ENCODE peak calls at places on chromosomes 4 and X, in five cellular contexts. D is aorta, M is neural progenitor cell, U is astrocyte of the cerebellum, V is endodermal cell. Y is an unnamed sample.
A peak's percentile ranks its signal among the peaks of the same experiment; 100 is the strongest.

GRCh38 chr4:128241425-128241913 is 46.1 kb downstream of the PGRMC2 start:
- DNase-seq in V (no peak), U (peak; percentile 99), M (no peak), D (no peak), Y (peak; percentile 99)

GRCh38 chr4:174156239-174156826 is 127.1 kb downstream of the FBXO8 start:
- DNase-seq in M (peak; percentile 44), D (no peak), U (peak; percentile 26), V (no peak), Y (no peak)

GRCh38 chr4:53943345-53944085 is 120.9 kb downstream of the CHIC2 start:
- DNase-seq in D (no peak), M (no peak), U (peak; percentile 72), V (no peak), Y (peak; percentile 70)

GRCh38 chr4:54484361-54484760 is 173.4 kb upstream of the KIT start:
- DNase-seq in M (no peak), U (no peak), D (no peak), V (no peak), Y (no peak)

GRCh38 chr4:142648378-142648777 is 197.7 kb downstream of the INPP4B start:
- DNase-seq in M (peak; percentile 17), D (no peak), V (peak; percentile 41), U (no peak), Y (no peak)

GRCh38 chr4:171896426-171896825 is 83.2 kb downstream of the GALNTL6 start:
- DNase-seq in U (no peak), D (no peak), M (peak; percentile 73), V (no peak), Y (no peak)

GRCh38 chr4:1360423-1361283 is 13.6 kb downstream of the UVSSA start:
- DNase-seq in D (no peak), U (no peak), M (no peak), V (no peak), Y (peak; percentile 31)

GRCh38 chr4:171281359-171281758 is 531.8 kb upstream of the GALNTL6 start:
- DNase-seq in D (no peak), U (no peak), V (no peak), M (peak; percentile 40), Y (no peak)

GRCh38 chrX:111100191-111100590 is 4.2 kb downstream of the PAK3 start:
- DNase-seq in U (peak; percentile 13), D (no peak), V (peak; percentile 86), M (peak; percentile 83), Y (no peak)

GRCh38 chr4:137998666-137999429 is 243.3 kb downstream of the SLC7A11 start:
- DNase-seq in M (no peak), U (peak; percentile 74), V (no peak), D (no peak), Y (peak; percentile 15)

GRCh38 chrX:150936556-150936955 is 38.1 kb upstream of the CD99L2 start:
- DNase-seq in D (no peak), M (no peak), U (no peak), V (no peak), Y (peak; percentile 50)

GRCh38 chr4:176195184-176195978 is at the start of gene SPATA4:
- DNase-seq in U (peak; percentile 76), M (peak; percentile 97), D (peak; percentile 97), V (peak; percentile 98), Y (peak; percentile 71)

GRCh38 chr4:176193126-176193525 is 2.3 kb downstream of the SPATA4 start:
- DNase-seq in D (no peak), U (peak; percentile 5), V (no peak), M (no peak), Y (no peak)

GRCh38 chr4:176193898-176194297 is 1.5 kb downstream of the SPATA4 start:
- DNase-seq in V (no peak), M (no peak), U (no peak), D (no peak), Y (peak; percentile 65)

DNA sequence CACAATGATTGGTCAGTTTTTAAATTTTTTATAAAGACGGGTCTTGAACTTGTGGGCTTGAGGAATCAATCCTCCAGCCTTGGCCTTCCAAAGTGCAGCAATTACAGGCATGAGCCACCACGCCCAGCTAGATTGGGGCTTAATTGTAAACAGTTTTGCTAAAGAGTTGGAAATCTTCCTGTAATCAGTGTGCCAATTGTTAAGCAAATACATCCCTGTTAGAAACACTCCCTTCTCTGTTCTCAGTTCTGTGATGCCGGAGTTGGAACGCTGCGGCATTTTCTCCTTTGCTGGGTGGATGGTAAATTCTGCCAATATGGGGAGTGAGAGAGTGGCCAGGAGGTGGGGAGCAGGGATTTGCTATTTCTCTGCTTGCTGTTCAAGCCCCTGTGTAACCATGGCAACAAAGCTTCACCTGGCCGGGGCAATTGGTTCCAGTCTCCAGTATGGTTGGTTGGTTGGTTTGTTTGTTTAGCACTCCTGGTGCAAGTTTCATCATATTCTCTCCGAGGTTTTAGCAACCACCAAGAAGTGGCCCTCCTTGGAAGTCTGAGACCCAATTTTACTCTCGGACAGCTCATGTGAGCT is 3.0 kb upstream of the SPATA4 start:
- DNase-seq in D (no peak), M (peak; percentile 15), V (peak; percentile 62), U (no peak), Y (no peak)
- H3K4me3 ChIP-seq in D (no peak overlapping the region), M (no peak overlapping the region), V (no peak overlapping the region), U (no peak overlapping the region), Y (no peak overlapping the region)

DNA sequence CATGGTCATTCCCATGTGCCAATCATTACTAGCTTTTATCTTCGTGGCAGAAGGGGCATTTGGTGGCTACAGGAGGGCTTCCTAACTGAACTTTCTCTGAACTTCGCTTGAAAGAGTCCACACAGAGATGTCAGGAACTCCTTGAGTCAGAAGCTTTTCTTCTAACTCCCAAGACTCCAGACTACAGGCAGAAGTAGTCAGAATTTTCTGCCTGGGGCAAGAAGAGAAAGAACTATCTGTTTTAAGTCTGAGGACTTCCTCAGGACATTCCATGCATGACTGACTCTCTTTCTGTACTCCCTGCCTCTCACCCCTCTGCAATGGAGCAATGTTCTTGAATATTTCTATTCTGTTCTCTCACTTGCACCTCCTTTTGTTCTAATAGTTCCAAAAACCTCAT is 170.5 kb upstream of the TBC1D9 start:
- DNase-seq in D (no peak), V (no peak), M (no peak), U (no peak), Y (no peak)
- H3K4me3 ChIP-seq in D (no peak overlapping the region), V (no peak overlapping the region), M (no peak overlapping the region), U (no peak overlapping the region), Y (no peak overlapping the region)

DNA sequence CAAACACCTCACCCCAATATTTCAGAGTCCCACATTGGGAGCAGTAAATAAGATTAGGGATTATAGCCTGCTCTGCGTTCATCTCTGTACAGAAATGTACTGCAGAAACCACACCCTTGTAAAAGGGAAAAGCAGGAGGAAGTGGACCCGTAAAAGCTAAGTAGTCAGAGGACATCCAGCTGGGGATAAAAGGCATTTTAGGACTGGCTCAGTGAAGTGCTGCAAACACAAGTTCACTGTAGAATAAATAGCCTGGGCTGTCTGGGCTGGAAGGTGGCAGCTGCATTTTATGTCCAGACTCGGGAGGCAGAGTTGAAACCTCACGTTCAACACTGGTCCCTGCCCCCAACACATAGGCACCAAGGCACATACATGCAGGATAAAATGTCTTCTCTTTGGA is 178.7 kb upstream of the FAT1 start:
- DNase-seq in D (no peak), U (no peak), V (no peak), M (no peak), Y (no peak)
- H3K4me3 ChIP-seq in D (no peak overlapping the region), U (no peak overlapping the region), V (no peak overlapping the region), M (no peak overlapping the region), Y (no peak overlapping the region)

GRCh38 chr4:73727685-73728084 is 12.7 kb upstream of the CXCL8 start:
- DNase-seq in V (no peak), M (no peak), U (no peak), D (no peak), Y (no peak)

GRCh38 chr4:73728091-73728741 is 12.2 kb upstream of the CXCL8 start:
- DNase-seq in U (no peak), M (no peak), V (no peak), D (no peak), Y (no peak)

GRCh38 chr4:73730292-73730691 is 10.1 kb upstream of the CXCL8 start:
- DNase-seq in M (no peak), U (no peak), V (no peak), D (no peak), Y (no peak)

GRCh38 chr4:73730854-73731253 is 9.5 kb upstream of the CXCL8 start:
- DNase-seq in U (no peak), M (no peak), V (no peak), D (no peak), Y (no peak)

DNA sequence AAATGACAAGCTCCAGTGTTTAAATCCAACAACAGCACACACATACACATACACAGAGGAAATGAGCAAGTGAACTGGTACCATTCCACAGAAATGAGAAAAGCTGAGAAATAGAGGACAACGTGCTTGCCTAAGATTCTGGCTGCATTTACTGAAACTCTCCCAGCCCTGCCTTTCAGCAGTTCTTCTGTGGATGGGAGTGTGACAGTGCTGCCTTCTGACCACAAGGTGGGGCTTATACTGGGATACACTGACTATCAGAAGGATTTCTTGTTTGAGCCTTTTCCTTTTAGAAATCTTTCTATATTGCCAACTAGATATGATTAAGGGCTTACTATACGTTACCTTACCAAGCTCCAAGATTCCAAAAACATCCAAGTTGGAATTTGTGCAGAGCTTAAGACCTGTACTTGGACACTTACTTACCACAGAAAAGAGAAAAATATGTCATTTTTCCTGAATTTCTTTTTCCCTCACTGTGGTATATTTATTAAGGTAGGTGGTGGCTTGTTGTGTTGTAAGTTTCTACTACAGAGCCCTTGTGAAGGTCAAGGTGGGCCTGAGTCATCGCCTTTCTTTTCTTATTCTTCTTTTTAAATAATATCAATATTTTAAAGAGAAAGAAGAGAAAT is 10.7 kb upstream of the CXCL8 start:
- DNase-seq in V (peak; percentile 84), D (peak; percentile 77), U (peak; percentile 72), M (peak; percentile 66), Y (peak; percentile 84)
- H3K4me3 ChIP-seq in V (no peak overlapping the region), D (no peak overlapping the region), U (no peak overlapping the region), M (no peak overlapping the region), Y (no peak overlapping the region)

GRCh38 chr4:41217020-41217333 is 2.6 kb upstream of the APBB2 start:
- DNase-seq in V (no peak), U (no peak), D (no peak), M (no peak), Y (no peak)
- H3K4me3 ChIP-seq in V (peak overlapping the region; percentile 89), U (peak overlapping the region; percentile 54), D (no peak overlapping the region), M (peak overlapping the region; percentile 64), Y (peak overlapping the region; percentile 62)

DNA sequence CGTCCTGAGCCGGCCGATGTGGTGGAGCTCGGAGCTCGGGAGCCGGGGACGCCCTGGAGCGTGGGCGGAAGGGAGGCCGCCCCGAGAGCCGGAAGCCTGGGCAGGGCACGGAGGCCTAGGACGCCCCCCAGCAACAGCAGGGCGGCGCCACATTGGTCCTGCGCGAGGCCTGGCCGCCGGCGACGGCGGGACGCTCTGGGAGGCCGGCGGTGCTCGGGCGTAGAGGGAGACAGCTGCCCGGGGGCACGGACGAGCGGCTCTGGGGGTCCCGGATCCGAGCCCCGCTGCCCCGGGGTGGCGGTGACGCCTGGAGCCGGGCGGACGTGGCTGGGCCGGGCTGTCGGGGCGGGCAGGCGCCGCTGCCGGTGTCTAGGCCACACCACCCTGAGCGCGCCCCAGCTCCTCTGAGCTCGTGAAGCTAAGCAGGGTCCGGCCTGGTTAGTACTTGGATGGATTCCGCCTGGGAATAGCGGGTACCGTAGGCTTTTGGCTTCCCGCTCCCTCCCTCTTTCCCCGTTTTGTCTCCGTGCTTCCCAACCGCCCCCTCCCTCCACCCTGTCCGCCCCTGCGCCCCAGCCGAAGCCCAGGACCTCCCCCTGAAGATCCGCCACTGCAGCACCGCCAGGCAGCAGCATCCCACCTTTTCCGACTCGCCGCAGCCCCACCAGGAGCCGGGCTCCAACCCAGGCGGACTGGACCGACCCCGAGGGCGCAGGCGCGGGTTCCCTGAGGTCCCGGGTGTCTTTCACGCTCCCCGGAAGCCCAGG is 12.1 kb downstream of the FRG2 start:
- DNase-seq in U (no peak), D (no peak), V (peak; percentile 77), M (peak; percentile 48), Y (no peak)
- H3K4me3 ChIP-seq in U (peak overlapping the region; percentile 13), D (no peak overlapping the region), V (no peak overlapping the region), M (peak overlapping the region; percentile 38), Y (peak overlapping the region; percentile 38)

GRCh38 chr4:73853718-73854473 is 800 bp downstream of the PF4V1 start:
- DNase-seq in U (no peak), D (no peak), V (no peak), M (no peak), Y (no peak)
- H3K4me3 ChIP-seq in U (no peak overlapping the region), D (no peak overlapping the region), V (no peak overlapping the region), M (peak overlapping the region; percentile 3), Y (no peak overlapping the region)